ENCODE peak calls at places on chromosomes 6 and 20, in ten cellular contexts. L, B, I, O, A, E, V, G, Z and D are unnamed samples.

GRCh38 chr6:9139762-9140161 is 704.4 kb upstream of the SLC35B3 start:
- DNase-seq in L (no peak), B (no peak), I (no peak), O (no peak), A (no peak), E (no peak), V (no peak), G (peak; percentile 49), Z (peak; percentile 79), D (no peak)

GRCh38 chr20:62587757-62588402 is 54.4 kb upstream of the SLCO4A1 start:
- DNase-seq in L (peak; percentile 50), B (no peak), I (no peak), O (no peak), A (no peak), E (no peak), V (no peak), G (no peak), Z (peak; percentile 61), D (no peak)

GRCh38 chr6:12585497-12585958 is 131.0 kb upstream of the PHACTR1 start:
- DNase-seq in L (no peak), B (no peak), I (no peak), O (no peak), A (no peak), E (no peak), V (peak; percentile 66), G (no peak), Z (no peak), D (no peak)

GRCh38 chr6:4948781-4949450 is 54.9 kb downstream of the RPP40 start:
- DNase-seq in L (no peak), B (no peak), I (no peak), O (no peak), A (no peak), E (no peak), V (no peak), G (peak; percentile 23), Z (no peak), D (no peak)

GRCh38 chr20:1810926-1811620 is 84.1 kb upstream of the SIRPA start:
- DNase-seq in L (no peak), B (no peak), I (no peak), O (no peak), A (no peak), E (peak; percentile 68), V (peak; percentile 44), G (peak; percentile 61), Z (peak; percentile 29), D (peak; percentile 35)

GRCh38 chr6:121951918-121952379 is 447.5 kb upstream of the HSF2 start:
- DNase-seq in L (peak; percentile 9), B (no peak), I (no peak), O (no peak), A (no peak), E (no peak), V (peak; percentile 71), G (no peak), Z (peak; percentile 57), D (no peak)

GRCh38 chr6:38579010-38579628 is 60.6 kb downstream of the BTBD9 start:
- DNase-seq in L (no peak), B (no peak), I (no peak), O (no peak), A (no peak), E (no peak), V (peak; percentile 44), G (no peak), Z (no peak), D (no peak)

GRCh38 chr6:35391240-35391968 is 49.0 kb downstream of the PPARD start:
- DNase-seq in L (no peak), B (peak; percentile 14), I (no peak), O (no peak), A (no peak), E (no peak), V (peak; percentile 95), G (no peak), Z (peak; percentile 72), D (no peak)

GRCh38 chr6:163897030-163897429 is 482.5 kb downstream of the QKI start:
- DNase-seq in L (no peak), B (no peak), I (no peak), O (no peak), A (peak; percentile 18), E (no peak), V (peak; percentile 54), G (no peak), Z (peak; percentile 45), D (no peak)

GRCh38 chr6:158831571-158831970 is 12.4 kb upstream of the EZR start:
- DNase-seq in L (no peak), B (no peak), I (no peak), O (no peak), A (no peak), E (no peak), V (no peak), G (no peak), Z (no peak), D (no peak)

GRCh38 chr6:5142131-5142530 is 57.0 kb downstream of the PPP1R3G start:
- DNase-seq in L (no peak), B (no peak), I (no peak), O (no peak), A (no peak), E (no peak), V (no peak), G (no peak), Z (no peak), D (no peak)

GRCh38 chr6:82144852-82145332 is 102.7 kb downstream of the IBTK start:
- DNase-seq in L (peak; percentile 78), B (no peak), I (no peak), O (no peak), A (peak; percentile 5), E (peak; percentile 1), V (peak; percentile 89), G (no peak), Z (peak; percentile 60), D (no peak)

GRCh38 chr6:138520463-138520862 is 21.2 kb upstream of the NHSL1 start:
- DNase-seq in L (no peak), B (no peak), I (no peak), O (no peak), A (peak; percentile 21), E (no peak), V (peak; percentile 52), G (no peak), Z (peak; percentile 52), D (no peak)

GRCh38 chr20:63314015-63314471 is 21.1 kb downstream of the COL20A1 start:
- DNase-seq in L (no peak), B (no peak), I (no peak), O (no peak), A (no peak), E (no peak), V (no peak), G (no peak), Z (no peak), D (no peak)

GRCh38 chr6:69881322-69882151 is 15.2 kb downstream of the COL19A1 start:
- DNase-seq in L (no peak), B (no peak), I (no peak), O (no peak), A (peak; percentile 88), E (no peak), V (no peak), G (no peak), Z (no peak), D (peak; percentile 7)

GRCh38 chr20:12966468-12967085 is 42.2 kb upstream of the SPTLC3 start:
- DNase-seq in L (peak; percentile 60), B (no peak), I (no peak), O (no peak), A (no peak), E (no peak), V (peak; percentile 87), G (no peak), Z (peak; percentile 28), D (no peak)

GRCh38 chr20:63785646-63786255 is 45.3 kb downstream of the ZBTB46 start:
- DNase-seq in L (no peak), B (no peak), I (no peak), O (no peak), A (no peak), E (no peak), V (no peak), G (no peak), Z (no peak), D (no peak)